ENCODE peak calls at places on chromosomes 11 and 22, in ten cellular contexts. One of them, this sample, is unnamed.

GRCh38 chr11:117187007-117187406 is 8.5 kb downstream of the SIDT2 start:
- DNase-seq in testis: peak
- DNase-seq in AG04450: no peak
- DNase-seq in heart left ventricle: no peak
- DNase-seq in stomach: no peak
- DNase-seq in HCT116: no peak
- DNase-seq in WERI-Rb-1: no peak
- DNase-seq in A549: no peak
- DNase-seq in Peyer's patch: no peak
- DNase-seq in dorsolateral prefrontal cortex: no peak
- DNase-seq in this sample: no peak

GRCh38 chr11:108199446-108200321 is 22.8 kb downstream of the NPAT start:
- DNase-seq in stomach: no peak
- DNase-seq in WERI-Rb-1: no peak
- DNase-seq in AG04450: no peak
- DNase-seq in A549: no peak
- DNase-seq in testis: no peak
- DNase-seq in dorsolateral prefrontal cortex: no peak
- DNase-seq in Peyer's patch: no peak
- DNase-seq in HCT116: no peak
- DNase-seq in heart left ventricle: no peak
- DNase-seq in this sample: peak

GRCh38 chr11:77819921-77820564 is 479 bp downstream of the RSF1 start:
- DNase-seq in heart left ventricle: peak
- DNase-seq in HCT116: no peak
- DNase-seq in testis: peak
- DNase-seq in dorsolateral prefrontal cortex: peak
- DNase-seq in AG04450: no peak
- DNase-seq in Peyer's patch: peak
- DNase-seq in stomach: peak
- DNase-seq in A549: peak
- DNase-seq in WERI-Rb-1: peak
- DNase-seq in this sample: no peak

GRCh38 chr11:109423114-109423859 is 1.3 kb downstream of the C11orf87 start:
- DNase-seq in WERI-Rb-1: peak
- DNase-seq in A549: no peak
- DNase-seq in stomach: no peak
- DNase-seq in Peyer's patch: no peak
- DNase-seq in HCT116: no peak
- DNase-seq in dorsolateral prefrontal cortex: peak
- DNase-seq in heart left ventricle: no peak
- DNase-seq in AG04450: no peak
- DNase-seq in testis: no peak
- DNase-seq in this sample: peak

GRCh38 chr22:19821523-19822300 is 33.0 kb downstream of the GNB1L start:
- DNase-seq in Peyer's patch: no peak
- DNase-seq in WERI-Rb-1: no peak
- DNase-seq in AG04450: no peak
- DNase-seq in heart left ventricle: no peak
- DNase-seq in HCT116: no peak
- DNase-seq in A549: no peak
- DNase-seq in testis: no peak
- DNase-seq in stomach: peak
- DNase-seq in dorsolateral prefrontal cortex: no peak
- DNase-seq in this sample: no peak

GRCh38 chr11:84722583-84723108 is 904.5 kb downstream of the DLG2 start:
- DNase-seq in dorsolateral prefrontal cortex: no peak
- DNase-seq in A549: no peak
- DNase-seq in Peyer's patch: no peak
- DNase-seq in HCT116: no peak
- DNase-seq in heart left ventricle: no peak
- DNase-seq in stomach: no peak
- DNase-seq in WERI-Rb-1: peak
- DNase-seq in AG04450: no peak
- DNase-seq in testis: no peak
- DNase-seq in this sample: no peak

GRCh38 chr11:63764201-63764711 is 4.3 kb downstream of the ZFTA start:
- DNase-seq in A549: no peak
- DNase-seq in stomach: no peak
- DNase-seq in Peyer's patch: no peak
- DNase-seq in WERI-Rb-1: no peak
- DNase-seq in heart left ventricle: peak
- DNase-seq in AG04450: no peak
- DNase-seq in testis: no peak
- DNase-seq in dorsolateral prefrontal cortex: no peak
- DNase-seq in HCT116: no peak
- DNase-seq in this sample: no peak

GRCh38 chr11:122673706-122674105 is 18.2 kb downstream of the UBASH3B start:
- DNase-seq in heart left ventricle: no peak
- DNase-seq in A549: no peak
- DNase-seq in testis: no peak
- DNase-seq in AG04450: no peak
- DNase-seq in stomach: no peak
- DNase-seq in Peyer's patch: no peak
- DNase-seq in HCT116: no peak
- DNase-seq in dorsolateral prefrontal cortex: no peak
- DNase-seq in WERI-Rb-1: no peak
- DNase-seq in this sample: no peak

GRCh38 chr22:44676441-44677298 is 25.3 kb upstream of the PRR5 start:
- DNase-seq in testis: no peak
- DNase-seq in Peyer's patch: peak
- DNase-seq in WERI-Rb-1: no peak
- DNase-seq in stomach: peak
- DNase-seq in HCT116: no peak
- DNase-seq in AG04450: no peak
- DNase-seq in dorsolateral prefrontal cortex: no peak
- DNase-seq in A549: peak
- DNase-seq in heart left ventricle: no peak
- DNase-seq in this sample: no peak

GRCh38 chr22:40637181-40638150 is 947 bp upstream of the MRTFA start:
- DNase-seq in dorsolateral prefrontal cortex: peak
- DNase-seq in HCT116: no peak
- DNase-seq in Peyer's patch: no peak
- DNase-seq in AG04450: no peak
- DNase-seq in A549: no peak
- DNase-seq in heart left ventricle: peak
- DNase-seq in WERI-Rb-1: peak
- DNase-seq in testis: peak
- DNase-seq in stomach: peak
- DNase-seq in this sample: no peak

GRCh38 chr11:63573881-63574855 is 11.0 kb upstream of the PLAAT2 start:
- DNase-seq in Peyer's patch: peak
- DNase-seq in A549: no peak
- DNase-seq in heart left ventricle: peak
- DNase-seq in dorsolateral prefrontal cortex: no peak
- DNase-seq in HCT116: no peak
- DNase-seq in AG04450: peak
- DNase-seq in WERI-Rb-1: peak
- DNase-seq in testis: peak
- DNase-seq in stomach: peak
- DNase-seq in this sample: peak

GRCh38 chr11:66629356-66629755 is 9.1 kb upstream of the RBM4 start:
- DNase-seq in stomach: no peak
- DNase-seq in WERI-Rb-1: no peak
- DNase-seq in heart left ventricle: no peak
- DNase-seq in Peyer's patch: no peak
- DNase-seq in dorsolateral prefrontal cortex: no peak
- DNase-seq in HCT116: no peak
- DNase-seq in A549: no peak
- DNase-seq in testis: no peak
- DNase-seq in AG04450: no peak
- DNase-seq in this sample: no peak

GRCh38 chr11:125887373-125888324 is at the start of gene HYLS1:
- DNase-seq in stomach: peak
- DNase-seq in dorsolateral prefrontal cortex: peak
- DNase-seq in heart left ventricle: peak
- DNase-seq in HCT116: peak
- DNase-seq in testis: peak
- DNase-seq in AG04450: peak
- DNase-seq in WERI-Rb-1: no peak
- DNase-seq in Peyer's patch: peak
- DNase-seq in A549: peak
- DNase-seq in this sample: peak

GRCh38 chr11:48107188-48107704 is 109.4 kb upstream of the OR4B1 start:
- DNase-seq in A549: no peak
- DNase-seq in stomach: no peak
- DNase-seq in heart left ventricle: no peak
- DNase-seq in dorsolateral prefrontal cortex: no peak
- DNase-seq in Peyer's patch: no peak
- DNase-seq in testis: no peak
- DNase-seq in AG04450: no peak
- DNase-seq in WERI-Rb-1: no peak
- DNase-seq in HCT116: no peak
- DNase-seq in this sample: no peak

GRCh38 chr22:41106122-41106968 is 14.0 kb downstream of the EP300 start:
- DNase-seq in testis: no peak
- DNase-seq in AG04450: no peak
- DNase-seq in heart left ventricle: no peak
- DNase-seq in A549: no peak
- DNase-seq in stomach: no peak
- DNase-seq in Peyer's patch: no peak
- DNase-seq in WERI-Rb-1: no peak
- DNase-seq in dorsolateral prefrontal cortex: no peak
- DNase-seq in HCT116: no peak
- DNase-seq in this sample: peak

GRCh38 chr11:94183886-94184264 is 55.2 kb downstream of the PANX1 start:
- DNase-seq in A549: peak
- DNase-seq in WERI-Rb-1: peak
- DNase-seq in dorsolateral prefrontal cortex: peak
- DNase-seq in testis: peak
- DNase-seq in heart left ventricle: peak
- DNase-seq in AG04450: no peak
- DNase-seq in Peyer's patch: peak
- DNase-seq in HCT116: peak
- DNase-seq in stomach: peak
- DNase-seq in this sample: peak

GRCh38 chr11:35318977-35319925 is 100.1 kb downstream of the SLC1A2 start:
- DNase-seq in testis: no peak
- DNase-seq in heart left ventricle: no peak
- DNase-seq in stomach: no peak
- DNase-seq in Peyer's patch: no peak
- DNase-seq in A549: no peak
- DNase-seq in WERI-Rb-1: no peak
- DNase-seq in HCT116: no peak
- DNase-seq in dorsolateral prefrontal cortex: no peak
- DNase-seq in AG04450: no peak
- DNase-seq in this sample: no peak

GRCh38 chr11:26037716-26038115 is 294.2 kb upstream of the ANO3 start:
- DNase-seq in stomach: no peak
- DNase-seq in Peyer's patch: no peak
- DNase-seq in testis: no peak
- DNase-seq in heart left ventricle: no peak
- DNase-seq in A549: no peak
- DNase-seq in dorsolateral prefrontal cortex: no peak
- DNase-seq in AG04450: no peak
- DNase-seq in WERI-Rb-1: no peak
- DNase-seq in HCT116: no peak
- DNase-seq in this sample: no peak

GRCh38 chr11:62611705-62612365 is 740 bp downstream of the EML3 start:
- DNase-seq in stomach: peak
- DNase-seq in testis: peak
- DNase-seq in A549: peak
- DNase-seq in dorsolateral prefrontal cortex: peak
- DNase-seq in WERI-Rb-1: peak
- DNase-seq in HCT116: no peak
- DNase-seq in heart left ventricle: peak
- DNase-seq in AG04450: no peak
- DNase-seq in Peyer's patch: peak
- DNase-seq in this sample: no peak

DNA sequence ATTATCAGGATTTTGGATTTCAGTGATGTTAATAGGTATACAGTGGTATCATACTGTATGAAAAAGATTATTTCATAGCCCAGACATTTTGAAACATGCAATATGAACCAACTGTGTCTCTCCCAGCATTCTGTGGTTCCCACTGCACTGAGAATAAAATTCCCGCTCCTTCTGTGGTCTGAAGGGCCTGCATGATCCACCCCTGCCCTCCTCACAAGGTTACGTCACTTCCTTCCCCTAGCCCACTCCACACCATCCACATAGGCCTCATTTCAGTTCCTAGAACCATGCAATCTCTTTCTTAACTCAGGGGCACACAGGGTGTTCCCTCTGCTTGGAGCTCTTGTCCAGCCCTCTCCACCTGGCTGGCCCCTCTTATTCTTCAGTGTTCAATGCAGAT is 103.1 kb downstream of the TSPAN18 start:
- DNase-seq in dorsolateral prefrontal cortex: no peak
- DNase-seq in WERI-Rb-1: no peak
- DNase-seq in heart left ventricle: no peak
- DNase-seq in AG04450: no peak
- DNase-seq in A549: no peak
- DNase-seq in Peyer's patch: no peak
- DNase-seq in testis: no peak
- DNase-seq in stomach: no peak
- DNase-seq in HCT116: no peak
- DNase-seq in this sample: no peak
- H3K27ac ChIP-seq in dorsolateral prefrontal cortex: no peak
- H3K27ac ChIP-seq in WERI-Rb-1: no peak
- H3K27ac ChIP-seq in heart left ventricle: no peak
- H3K27ac ChIP-seq in AG04450: no peak
- H3K27ac ChIP-seq in A549: no peak
- H3K27ac ChIP-seq in Peyer's patch: no peak
- H3K27ac ChIP-seq in testis: no peak
- H3K27ac ChIP-seq in stomach: no peak
- H3K27ac ChIP-seq in HCT116: no peak
- H3K27ac ChIP-seq in this sample: no peak

GRCh38 chr11:120079750-120080610 is 57.9 kb downstream of the TRIM29 start:
- DNase-seq in heart left ventricle: no peak
- DNase-seq in testis: peak
- DNase-seq in Peyer's patch: no peak
- DNase-seq in HCT116: no peak
- DNase-seq in stomach: peak
- DNase-seq in WERI-Rb-1: peak
- DNase-seq in dorsolateral prefrontal cortex: no peak
- DNase-seq in A549: no peak
- DNase-seq in AG04450: no peak
- DNase-seq in this sample: no peak
- TF ChIP-seq CTCF in heart left ventricle: peak
- TF ChIP-seq CTCF in testis: no peak
- TF ChIP-seq CTCF in Peyer's patch: peak
- TF ChIP-seq CTCF in HCT116: no peak
- TF ChIP-seq CTCF in stomach: peak
- TF ChIP-seq CTCF in WERI-Rb-1: peak
- TF ChIP-seq CTCF in dorsolateral prefrontal cortex: peak
- TF ChIP-seq CTCF in A549: no peak
- TF ChIP-seq CTCF in AG04450: peak
- TF ChIP-seq CTCF in this sample: peak

GRCh38 chr11:133228406-133229330 is 303.6 kb downstream of the OPCML start:
- DNase-seq in HCT116: no peak
- DNase-seq in heart left ventricle: peak
- DNase-seq in testis: peak
- DNase-seq in AG04450: no peak
- DNase-seq in A549: no peak
- DNase-seq in stomach: peak
- DNase-seq in WERI-Rb-1: no peak
- DNase-seq in Peyer's patch: peak
- DNase-seq in dorsolateral prefrontal cortex: peak
- DNase-seq in this sample: no peak
- H3K4me3 ChIP-seq in HCT116: no peak
- H3K4me3 ChIP-seq in heart left ventricle: no peak
- H3K4me3 ChIP-seq in testis: peak
- H3K4me3 ChIP-seq in AG04450: no peak
- H3K4me3 ChIP-seq in A549: no peak
- H3K4me3 ChIP-seq in stomach: peak
- H3K4me3 ChIP-seq in WERI-Rb-1: no peak
- H3K4me3 ChIP-seq in Peyer's patch: peak
- H3K4me3 ChIP-seq in dorsolateral prefrontal cortex: peak
- H3K4me3 ChIP-seq in this sample: no peak

GRCh38 chr11:46362146-46363030 is 15.1 kb downstream of the DGKZ start:
- DNase-seq in A549: no peak
- DNase-seq in stomach: no peak
- DNase-seq in WERI-Rb-1: no peak
- DNase-seq in testis: no peak
- DNase-seq in HCT116: no peak
- DNase-seq in AG04450: no peak
- DNase-seq in dorsolateral prefrontal cortex: no peak
- DNase-seq in heart left ventricle: no peak
- DNase-seq in Peyer's patch: no peak
- DNase-seq in this sample: no peak
- H3K27ac ChIP-seq in A549: peak
- H3K27ac ChIP-seq in stomach: peak
- H3K27ac ChIP-seq in WERI-Rb-1: peak
- H3K27ac ChIP-seq in testis: peak
- H3K27ac ChIP-seq in HCT116: peak
- H3K27ac ChIP-seq in AG04450: peak
- H3K27ac ChIP-seq in dorsolateral prefrontal cortex: peak
- H3K27ac ChIP-seq in heart left ventricle: peak
- H3K27ac ChIP-seq in Peyer's patch: peak
- H3K27ac ChIP-seq in this sample: peak

This sample was measured in brain microvascular endothelial cell.